ENCODE peak calls at places on chromosome 5, in nine cellular contexts. P, H, A, U, B, D, W, Q and C are unnamed samples.

GRCh38 chr5:13591621-13592020 is 352.9 kb downstream of the DNAH5 start:
- DNase-seq in P (no peak), H (no peak), A (no peak), U (no peak), B (peak; percentile 93), D (no peak), W (peak; percentile 91), Q (peak; percentile 79), C (no peak)

GRCh38 chr5:60076746-60077145 is 183.2 kb upstream of the PDE4D start:
- DNase-seq in P (no peak), H (no peak), A (no peak), U (no peak), B (no peak), D (no peak), W (no peak), Q (no peak), C (no peak)

GRCh38 chr5:120096413-120096812 is 367.7 kb upstream of the PRR16 start:
- DNase-seq in P (no peak), H (peak; percentile 36), A (no peak), U (no peak), B (peak; percentile 64), D (no peak), W (peak; percentile 65), Q (peak; percentile 59), C (no peak)

GRCh38 chr5:146283344-146283761 is 55.3 kb upstream of the POU4F3 start:
- DNase-seq in P (no peak), H (peak; percentile 80), A (no peak), U (no peak), B (peak; percentile 96), D (no peak), W (peak; percentile 97), Q (peak; percentile 82), C (no peak)

GRCh38 chr5:10501554-10502075 is 59.9 kb downstream of the ROPN1L start:
- DNase-seq in P (no peak), H (no peak), A (peak; percentile 11), U (no peak), B (no peak), D (no peak), W (no peak), Q (no peak), C (no peak)

GRCh38 chr5:120609570-120609969 is 145.5 kb downstream of the PRR16 start:
- DNase-seq in P (no peak), H (peak; percentile 58), A (no peak), U (no peak), B (peak; percentile 30), D (no peak), W (peak; percentile 35), Q (peak; percentile 21), C (no peak)

GRCh38 chr5:90446961-90447360 is 27.6 kb downstream of the MBLAC2 start:
- DNase-seq in P (no peak), H (peak; percentile 54), A (no peak), U (no peak), B (peak; percentile 33), D (no peak), W (no peak), Q (peak; percentile 66), C (no peak)

GRCh38 chr5:167889276-167889675 is 402.2 kb upstream of the WWC1 start:
- DNase-seq in P (no peak), H (no peak), A (no peak), U (no peak), B (no peak), D (no peak), W (no peak), Q (no peak), C (no peak)

GRCh38 chr5:85049020-85049419 is 664.3 kb upstream of the EDIL3 start:
- DNase-seq in P (peak; percentile 55), H (peak; percentile 80), A (no peak), U (peak; percentile 55), B (peak; percentile 70), D (no peak), W (peak; percentile 77), Q (no peak), C (peak; percentile 11)

GRCh38 chr5:179526978-179527377 is 23.4 kb upstream of the RUFY1 start:
- DNase-seq in P (no peak), H (peak; percentile 59), A (no peak), U (no peak), B (no peak), D (no peak), W (no peak), Q (no peak), C (no peak)

GRCh38 chr5:141223112-141223783 is at the start of gene PCDHB14:
- DNase-seq in P (peak; percentile 85), H (peak; percentile 78), A (no peak), U (peak; percentile 65), B (peak; percentile 20), D (peak; percentile 5), W (peak; percentile 43), Q (peak; percentile 70), C (peak; percentile 30)

GRCh38 chr5:181099453-181100086 is 31.4 kb downstream of the OR2V1 start:
- DNase-seq in P (no peak), H (no peak), A (no peak), U (no peak), B (no peak), D (no peak), W (no peak), Q (no peak), C (no peak)

GRCh38 chr5:82275267-82275664 is 2.9 kb downstream of the RPS23 start:
- DNase-seq in P (no peak), H (no peak), A (no peak), U (no peak), B (no peak), D (no peak), W (no peak), Q (no peak), C (no peak)

GRCh38 chr5:180784497-180785097 is 18.0 kb downstream of the MGAT1 start:
- DNase-seq in P (peak; percentile 50), H (peak; percentile 95), A (peak; percentile 88), U (peak; percentile 79), B (peak; percentile 87), D (peak; percentile 82), W (peak; percentile 92), Q (peak; percentile 94), C (peak; percentile 76)

GRCh38 chr5:160833806-160834205 is 18.2 kb downstream of the ATP10B start:
- DNase-seq in P (no peak), H (no peak), A (no peak), U (no peak), B (no peak), D (no peak), W (no peak), Q (no peak), C (no peak)

DNA sequence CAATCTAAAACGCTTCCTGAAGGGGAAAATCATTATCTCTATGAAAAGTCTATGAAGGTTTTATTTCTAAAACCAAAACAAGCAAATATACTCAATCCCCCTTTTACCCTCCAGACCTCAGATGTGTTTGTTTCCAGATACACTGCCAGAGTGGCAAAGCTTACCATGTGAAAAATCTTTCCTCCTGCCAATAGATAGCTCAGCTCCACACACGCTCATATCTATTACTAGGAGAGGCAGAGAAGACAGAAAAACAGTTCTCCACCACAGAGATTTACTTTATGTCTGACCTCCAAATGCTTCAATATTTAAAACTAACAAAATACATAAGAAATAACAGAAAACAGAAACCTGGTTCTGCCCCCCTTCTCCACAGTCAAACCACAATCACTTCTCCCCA is 7.0 kb downstream of the IRX2 start:
- DNase-seq in P (no peak), H (no peak), A (no peak), U (no peak), B (no peak), D (no peak), W (no peak), Q (peak; percentile 53), C (no peak)
- H3K4me1 ChIP-seq in P (peaks cover 31% of the 10 kb centered on the region), H (peaks cover 19% of the 10 kb centered on the region), A (no peaks in the 10 kb centered on the region), U (peaks cover 39% of the 10 kb centered on the region), B (no peaks in the 10 kb centered on the region), D (peaks cover 3% of the 10 kb centered on the region), W (no peaks in the 10 kb centered on the region), Q (peaks cover 68% of the 10 kb centered on the region), C (peaks cover 5% of the 10 kb centered on the region)

GRCh38 chr5:16615737-16616535 is 861 bp downstream of the RETREG1 start:
- DNase-seq in P (peak; percentile 21), H (no peak), A (no peak), U (no peak), B (no peak), D (peak; percentile 37), W (peak; percentile 48), Q (no peak), C (peak; percentile 13)
- H3K27me3 ChIP-seq in P (peaks cover 54% of the 10 kb centered on the region), H (no peaks in the 10 kb centered on the region), A (no peaks in the 10 kb centered on the region), U (peaks cover 45% of the 10 kb centered on the region), B (peaks cover 51% of the 10 kb centered on the region), D (no peaks in the 10 kb centered on the region), W (peaks cover 34% of the 10 kb centered on the region), Q (peaks cover 63% of the 10 kb centered on the region), C (no peaks in the 10 kb centered on the region)

GRCh38 chr5:134609232-134609851 is 23.3 kb downstream of the SAR1B start:
- DNase-seq in P (no peak), H (no peak), A (no peak), U (no peak), B (no peak), D (peak; percentile 64), W (no peak), Q (no peak), C (no peak)
- H3K36me3 ChIP-seq in P (peaks cover 9% of the 10 kb centered on the region), H (peaks cover 93% of the 10 kb centered on the region), A (peaks cover 14% of the 10 kb centered on the region), U (peaks cover 64% of the 10 kb centered on the region), B (peaks cover 42% of the 10 kb centered on the region), D (peaks cover 73% of the 10 kb centered on the region), W (peaks cover 54% of the 10 kb centered on the region), Q (peaks cover 69% of the 10 kb centered on the region), C (peaks cover 57% of the 10 kb centered on the region)

GRCh38 chr5:31866166-31866565 is 227.2 kb downstream of the PDZD2 start:
- DNase-seq in P (no peak), H (no peak), A (no peak), U (no peak), B (no peak), D (no peak), W (no peak), Q (no peak), C (no peak)
- H3K4me1 ChIP-seq in P (peaks cover 11% of the 10 kb centered on the region), H (no peaks in the 10 kb centered on the region), A (no peaks in the 10 kb centered on the region), U (no peaks in the 10 kb centered on the region), B (no peaks in the 10 kb centered on the region), D (no peaks in the 10 kb centered on the region), W (peaks cover 3% of the 10 kb centered on the region), Q (no peaks in the 10 kb centered on the region), C (no peaks in the 10 kb centered on the region)